ENCODE peak calls at places on chromosomes 6 and 20, in five cellular contexts. Z is CD8-positive, alpha-beta memory T cell; L is cardiac muscle cell; U is RWPE2; M is CD8-positive, alpha-beta T cell. R is an unnamed sample. For H3K4me1, the result is how much of the 10 kb centered on the place peaks cover.

GRCh38 chr6:88266126-88266525 is 100.0 kb upstream of the CNR1 start:
- DNase-seq in Z (no peak), L (no peak), M (no peak), U (no peak), R (no peak)

GRCh38 chr20:45510242-45510862 is 5.1 kb downstream of the SPINT3 start:
- DNase-seq in U (no peak), Z (no peak), L (no peak), M (no peak), R (no peak)

GRCh38 chr6:26327450-26328264 is 37.3 kb upstream of the BTN3A2 start:
- DNase-seq in M (peak), Z (peak), L (no peak), U (no peak), R (peak)

GRCh38 chr6:3744901-3745470 is 6.5 kb downstream of the PXDC1 start:
- DNase-seq in U (no peak), L (no peak), M (no peak), Z (no peak), R (no peak)

GRCh38 chr6:127422791-127423190 is 36.4 kb downstream of the KIAA0408 start:
- DNase-seq in U (no peak), L (no peak), Z (no peak), M (no peak), R (no peak)

GRCh38 chr6:125748534-125749111 is 809 bp upstream of the HEY2 start:
- DNase-seq in L (peak), Z (peak), U (no peak), M (no peak), R (no peak)

GRCh38 chr6:34496103-34496685 is 30.3 kb downstream of the PACSIN1 start:
- DNase-seq in U (peak), L (no peak), Z (no peak), M (no peak), R (no peak)

GRCh38 chr20:35279533-35280174 is 1.7 kb upstream of the MMP24OS start:
- DNase-seq in Z (no peak), L (no peak), U (peak), M (no peak), R (no peak)

GRCh38 chr6:14770572-14770971 is 475.3 kb upstream of the JARID2 start:
- DNase-seq in L (peak), Z (no peak), U (no peak), M (no peak), R (no peak)

GRCh38 chr20:56223352-56223751 is 25.2 kb upstream of the MC3R start:
- DNase-seq in U (peak), M (no peak), Z (no peak), L (no peak), R (no peak)

GRCh38 chr6:20583447-20583806 is 49.2 kb downstream of the CDKAL1 start:
- DNase-seq in L (no peak), M (no peak), U (no peak), Z (no peak), R (no peak)

GRCh38 chr20:50561379-50562078 is 51.3 kb downstream of the PTPN1 start:
- DNase-seq in L (no peak), U (no peak), Z (no peak), M (no peak), R (no peak)

GRCh38 chr6:11780097-11780428 is 1.5 kb upstream of the ADTRP start:
- DNase-seq in M (no peak), Z (no peak), L (no peak), U (no peak), R (no peak)

GRCh38 chr20:54345817-54346216 is 129.6 kb upstream of the DOK5 start:
- DNase-seq in Z (no peak), M (no peak), U (no peak), L (no peak), R (no peak)

GRCh38 chr6:147774856-147775255 is 266.4 kb downstream of the SAMD5 start:
- DNase-seq in U (no peak), L (peak), Z (no peak), M (no peak), R (no peak)

GRCh38 chr6:35044145-35044745 is 96.9 kb downstream of the TCP11 start:
- DNase-seq in L (no peak), Z (no peak), U (no peak), M (no peak), R (no peak)

GRCh38 chr20:35387334-35387733 is 24.4 kb downstream of the UQCC1 start:
- DNase-seq in U (no peak), Z (no peak), M (no peak), L (no peak), R (no peak)

GRCh38 chr6:113654396-113654795 is 202.7 kb upstream of the MARCKS start:
- DNase-seq in Z (no peak), L (no peak), U (peak), M (no peak), R (no peak)

GRCh38 chr6:162203287-162203686 is 524.3 kb downstream of the PRKN start:
- DNase-seq in U (no peak), Z (no peak), M (no peak), L (no peak), R (no peak)

GRCh38 chr6:19137419-19138035 is 699.6 kb upstream of the ID4 start:
- DNase-seq in M (no peak), L (no peak), Z (no peak), U (no peak), R (no peak)

GRCh38 chr6:10834823-10835222 is 3.5 kb downstream of the MAK start:
- DNase-seq in U (no peak), M (no peak), Z (no peak), L (no peak), R (no peak)

GRCh38 chr6:85361643-85362014 is 88.3 kb upstream of the NT5E start:
- DNase-seq in Z (no peak), L (no peak), M (no peak), U (no peak), R (no peak)

DNA sequence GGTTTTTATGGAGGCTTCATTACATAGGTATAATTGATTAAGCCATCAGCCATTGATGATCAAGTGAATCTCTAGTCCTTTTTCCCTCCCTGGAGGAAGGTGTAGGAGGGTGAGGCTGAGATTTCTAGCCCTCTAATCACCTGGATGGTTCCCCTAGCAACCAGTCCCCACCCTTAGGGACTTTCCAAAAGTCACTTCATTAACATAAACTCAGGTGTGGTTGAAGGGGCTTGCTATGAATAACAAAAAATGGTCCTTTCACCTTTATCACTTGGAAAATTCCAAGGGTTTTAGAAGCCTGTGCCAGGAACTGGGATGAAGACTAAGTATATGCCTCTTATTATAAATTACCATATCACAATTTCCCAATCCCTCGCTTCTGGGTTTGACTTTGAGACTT is 40.4 kb downstream of the SMPDL3A start:
- DNase-seq in Z (no peak), U (no peak), L (no peak), M (no peak), R (no peak)
- H3K4me1 ChIP-seq in Z (under half), U (under half), L (under half), M (under half), R (under half)

GRCh38 chr20:25043499-25044260 is 14.3 kb downstream of the ACSS1 start:
- DNase-seq in U (no peak), L (no peak), Z (no peak), M (no peak), R (no peak)

GRCh38 chr20:25044261-25044560 is 13.7 kb downstream of the ACSS1 start:
- DNase-seq in U (peak), M (no peak), L (no peak), Z (no peak), R (no peak)

GRCh38 chr20:25044660-25045342 is 13.1 kb downstream of the ACSS1 start:
- DNase-seq in Z (no peak), U (peak), L (no peak), M (no peak), R (no peak)

GRCh38 chr20:25046181-25046641 is 11.7 kb downstream of the ACSS1 start:
- DNase-seq in L (no peak), Z (no peak), M (no peak), U (peak), R (no peak)

DNA sequence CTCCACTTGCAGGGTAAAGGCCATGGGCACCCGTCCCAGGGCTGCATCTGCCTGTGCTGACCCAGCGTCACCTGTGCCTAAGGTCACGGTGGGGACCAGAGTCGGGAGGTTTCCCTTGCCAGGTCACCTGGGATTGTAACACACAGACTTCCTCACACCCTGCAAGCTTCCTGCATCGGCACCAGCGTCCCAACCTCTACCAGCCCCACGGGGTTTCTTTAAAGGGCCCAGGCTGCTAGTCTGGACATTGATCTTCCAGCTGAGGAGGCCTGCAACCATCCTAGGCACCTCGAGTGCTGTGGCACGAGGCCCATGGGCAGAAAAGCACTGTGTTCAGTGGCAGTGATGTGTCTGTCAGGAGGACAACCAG is 12.6 kb downstream of the ACSS1 start:
- DNase-seq in L (no peak), U (peak), M (no peak), Z (no peak), R (no peak)
- H3K4me1 ChIP-seq in L (under half), U (under half), M (under half), Z (under half), R (under half)

GRCh38 chr6:158015188-158015506 is 33.5 kb downstream of the SYNJ2 start:
- DNase-seq in Z (no peak), U (no peak), M (no peak), L (no peak), R (no peak)
- H3K4me1 ChIP-seq in Z (under half), U (under half), M (under half), L (under half), R (under half)

DNA sequence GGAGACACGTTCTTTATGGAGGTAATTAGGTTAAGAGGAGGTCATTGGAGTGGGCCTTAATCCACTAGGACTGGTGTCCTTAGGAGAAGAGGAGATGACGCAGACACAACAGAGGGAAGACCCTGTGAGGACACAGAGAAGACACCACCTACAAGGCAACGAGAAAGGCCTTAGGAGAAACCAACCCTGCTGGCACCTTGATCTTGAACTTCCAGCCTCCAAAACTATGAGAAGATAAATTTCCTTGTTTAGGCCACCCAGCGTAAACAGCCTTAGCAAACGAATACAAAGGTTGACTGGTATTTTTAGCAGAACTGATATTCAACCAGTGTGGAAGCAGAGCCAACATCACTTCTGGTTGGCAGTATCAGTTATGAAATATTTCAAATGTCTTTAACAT is 75.2 kb downstream of the GFOD1 start:
- DNase-seq in U (no peak), Z (no peak), L (no peak), M (no peak), R (no peak)
- H3K4me1 ChIP-seq in U (under half), Z (under half), L (under half), M (under half), R (under half)

GRCh38 chr6:7139835-7140470 is 32.2 kb downstream of the RREB1 start:
- DNase-seq in M (no peak), Z (no peak), U (no peak), L (no peak), R (no peak)

GRCh38 chr6:7140631-7141366 is 33.0 kb downstream of the RREB1 start:
- DNase-seq in M (peak), Z (peak), L (peak), U (peak), R (peak)

GRCh38 chr6:7138111-7138510 is 30.4 kb downstream of the RREB1 start:
- DNase-seq in Z (no peak), M (no peak), L (no peak), U (no peak), R (no peak)

GRCh38 chr6:7137335-7138106 is 29.8 kb downstream of the RREB1 start:
- DNase-seq in U (no peak), L (peak), Z (peak), M (peak), R (peak)

GRCh38 chr6:7138921-7139358 is 31.2 kb downstream of the RREB1 start:
- DNase-seq in Z (peak), M (peak), U (no peak), L (no peak), R (peak)
- H3K4me1 ChIP-seq in Z (half or more), M (half or more), U (under half), L (half or more), R (half or more)

GRCh38 chr6:157562997-157563396 is 182.0 kb downstream of the ZDHHC14 start:
- DNase-seq in Z (no peak), M (no peak), L (no peak), U (no peak), R (no peak)

GRCh38 chr6:157559201-157559756 is 178.3 kb downstream of the ZDHHC14 start:
- DNase-seq in L (no peak), Z (no peak), U (no peak), M (no peak), R (no peak)

GRCh38 chr6:157561037-157561790 is 180.2 kb downstream of the ZDHHC14 start:
- DNase-seq in U (no peak), M (no peak), L (no peak), Z (no peak), R (no peak)

GRCh38 chr6:157561929-157562810 is 181.2 kb downstream of the ZDHHC14 start:
- DNase-seq in L (no peak), U (no peak), Z (no peak), M (no peak), R (no peak)

DNA sequence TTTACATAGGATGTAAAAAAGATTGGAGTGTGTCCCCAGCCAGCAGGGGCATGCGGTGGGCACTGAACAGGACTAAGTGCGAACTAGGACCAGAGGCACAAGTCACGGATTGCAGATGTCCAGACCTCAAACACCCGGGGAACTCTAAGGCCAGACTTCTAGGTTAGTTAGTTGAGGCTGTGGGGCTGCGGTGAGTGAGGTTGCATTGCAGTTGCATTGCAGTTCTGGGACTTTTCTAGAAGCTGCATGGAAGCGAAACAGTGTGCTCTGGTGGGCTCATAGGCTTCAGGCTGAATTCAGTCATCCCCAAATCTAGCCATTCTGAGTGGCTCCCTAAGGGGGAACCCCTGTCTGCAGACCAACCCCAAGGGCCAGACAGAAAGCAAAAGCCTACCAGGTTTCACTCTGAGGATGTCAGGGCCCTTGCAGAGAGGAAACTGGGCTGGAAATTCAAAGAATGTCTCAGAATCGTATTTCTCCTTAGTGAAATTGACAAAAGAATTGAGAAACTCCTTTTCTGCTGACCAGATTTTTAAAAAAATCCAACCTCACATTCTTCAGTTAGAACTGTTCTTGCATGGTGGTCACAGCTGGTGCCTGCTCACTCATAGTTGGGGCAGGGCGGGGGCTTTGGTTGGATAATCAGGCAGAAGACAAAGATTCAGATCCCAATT is 182.8 kb downstream of the ZDHHC14 start:
- DNase-seq in L (no peak), Z (no peak), U (no peak), M (no peak), R (no peak)
- H3K4me1 ChIP-seq in L (under half), Z (under half), U (under half), M (under half), R (under half)

DNA sequence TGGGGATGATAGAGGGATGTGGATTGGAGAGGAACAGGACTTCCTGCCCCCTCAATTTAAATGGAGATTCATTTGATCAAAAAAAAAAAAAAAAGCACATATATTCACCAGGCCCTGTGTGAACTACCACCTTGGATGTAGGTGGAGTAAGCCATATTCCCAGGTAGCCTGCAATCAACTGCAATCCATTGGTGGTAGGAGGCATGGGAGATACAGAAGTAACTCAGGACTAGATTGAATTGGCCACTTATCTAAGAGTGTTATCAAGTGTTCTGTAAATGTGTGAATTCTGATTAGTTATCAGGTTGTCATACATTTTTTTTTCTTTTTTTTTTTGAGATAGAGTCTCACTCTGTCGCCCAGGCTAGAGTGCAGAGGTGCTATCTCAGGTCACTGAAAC is 124.1 kb upstream of the ESR1 start:
- DNase-seq in M (no peak), Z (no peak), L (no peak), U (no peak), R (no peak)
- H3K4me1 ChIP-seq in M (under half), Z (under half), L (under half), U (under half), R (under half)